ENCODE peak calls at places on chromosomes 7 and 10, in four cellular contexts. E, Q, R and T are unnamed samples.

GRCh38 chr7:100720645-100721504 is 607 bp downstream of the EPO start:
- ATAC-seq in E (no peak), R (no peak), Q (peak; percentile 79), T (peak; percentile 4)

GRCh38 chr10:33706746-33707145 is 372.3 kb upstream of the NRP1 start:
- ATAC-seq in Q (no peak), R (no peak), E (no peak), T (peak; percentile 35)

GRCh38 chr7:46996972-46997371 is 584.9 kb downstream of the TNS3 start:
- ATAC-seq in Q (no peak), R (no peak), E (no peak), T (no peak)

GRCh38 chr10:23742368-23742767 is 303.5 kb downstream of the OTUD1 start:
- ATAC-seq in Q (no peak), R (peak; percentile 26), E (no peak), T (no peak)

GRCh38 chr10:96747734-96748550 is 27.6 kb upstream of the PIK3AP1 start:
- ATAC-seq in Q (no peak), E (peak; percentile 89), R (peak; percentile 68), T (no peak)

GRCh38 chr7:121084748-121085336 is 96.3 kb downstream of the CPED1 start:
- ATAC-seq in E (no peak), Q (peak; percentile 65), R (no peak), T (peak; percentile 44)

GRCh38 chr7:122482212-122482611 is 177.7 kb upstream of the FEZF1 start:
- ATAC-seq in E (no peak), R (no peak), Q (no peak), T (no peak)

GRCh38 chr7:53238021-53238605 is 202.7 kb downstream of the POM121L12 start:
- ATAC-seq in E (no peak), R (no peak), Q (no peak), T (no peak)

GRCh38 chr7:145884716-145885514 is 231.7 kb upstream of the CNTNAP2 start:
- ATAC-seq in R (no peak), E (no peak), Q (no peak), T (no peak)

GRCh38 chr10:84401838-84402611 is 73.6 kb downstream of the CCSER2 start:
- ATAC-seq in R (no peak), Q (no peak), E (no peak), T (no peak)

GRCh38 chr7:99499356-99499712 is 747 bp downstream of the ZNF394 start:
- ATAC-seq in Q (peak; percentile 2), R (peak; percentile 66), E (peak; percentile 67), T (no peak)

GRCh38 chr10:15725603-15726002 is 5.9 kb upstream of the ITGA8 start:
- ATAC-seq in Q (peak; percentile 83), R (no peak), E (peak; percentile 70), T (peak; percentile 57)

GRCh38 chr10:78931333-78932083 is 137.3 kb upstream of the ZMIZ1 start:
- ATAC-seq in E (peak; percentile 40), R (no peak), Q (no peak), T (peak; percentile 84)

GRCh38 chr10:105189464-105189800 is 548.3 kb downstream of the SORCS3 start:
- ATAC-seq in E (no peak), Q (no peak), R (no peak), T (no peak)

GRCh38 chr10:33010132-33011037 is 52.4 kb upstream of the ITGB1 start:
- ATAC-seq in Q (peak; percentile 57), R (peak; percentile 47), E (peak; percentile 37), T (no peak)

GRCh38 chr7:77383333-77383740 is 32.8 kb downstream of the GSAP start:
- ATAC-seq in R (no peak), E (no peak), Q (no peak), T (no peak)

GRCh38 chr10:35208949-35209613 is 82.4 kb downstream of the CREM start:
- ATAC-seq in E (no peak), R (no peak), Q (no peak), T (no peak)

GRCh38 chr10:50527438-50528043 is 96.2 kb downstream of the SGMS1 start:
- ATAC-seq in Q (no peak), R (peak; percentile 79), E (no peak), T (no peak)

GRCh38 chr10:58189269-58189668 is 78.4 kb downstream of the IPMK start:
- ATAC-seq in Q (peak; percentile 41), R (no peak), E (peak; percentile 72), T (no peak)

GRCh38 chr10:57014758-57015157 is 653.7 kb upstream of the ZWINT start:
- ATAC-seq in R (no peak), E (no peak), Q (no peak), T (no peak)

GRCh38 chr7:151244156-151244870 is 4.2 kb downstream of the SMARCD3 start:
- ATAC-seq in Q (no peak), E (peak; percentile 50), R (peak; percentile 52), T (no peak)

GRCh38 chr10:80945267-80945880 is 407.7 kb downstream of the SH2D4B start:
- ATAC-seq in R (no peak), Q (peak; percentile 77), E (peak; percentile 18), T (no peak)

GRCh38 chr7:158489462-158490155 is 98.0 kb downstream of the PTPRN2 start:
- ATAC-seq in E (no peak), R (no peak), Q (no peak), T (no peak)

GRCh38 chr7:134845461-134845860 is 66.0 kb downstream of the CALD1 start:
- ATAC-seq in Q (peak; percentile 97), R (no peak), E (peak; percentile 72), T (no peak)

GRCh38 chr10:126068357-126068756 is 172.0 kb downstream of the FANK1 start:
- ATAC-seq in Q (no peak), E (no peak), R (no peak), T (no peak)
- H3K4me3 ChIP-seq in Q (no peak overlapping the region), E (no peak overlapping the region), R (no peak overlapping the region), T (no peak overlapping the region)

DNA sequence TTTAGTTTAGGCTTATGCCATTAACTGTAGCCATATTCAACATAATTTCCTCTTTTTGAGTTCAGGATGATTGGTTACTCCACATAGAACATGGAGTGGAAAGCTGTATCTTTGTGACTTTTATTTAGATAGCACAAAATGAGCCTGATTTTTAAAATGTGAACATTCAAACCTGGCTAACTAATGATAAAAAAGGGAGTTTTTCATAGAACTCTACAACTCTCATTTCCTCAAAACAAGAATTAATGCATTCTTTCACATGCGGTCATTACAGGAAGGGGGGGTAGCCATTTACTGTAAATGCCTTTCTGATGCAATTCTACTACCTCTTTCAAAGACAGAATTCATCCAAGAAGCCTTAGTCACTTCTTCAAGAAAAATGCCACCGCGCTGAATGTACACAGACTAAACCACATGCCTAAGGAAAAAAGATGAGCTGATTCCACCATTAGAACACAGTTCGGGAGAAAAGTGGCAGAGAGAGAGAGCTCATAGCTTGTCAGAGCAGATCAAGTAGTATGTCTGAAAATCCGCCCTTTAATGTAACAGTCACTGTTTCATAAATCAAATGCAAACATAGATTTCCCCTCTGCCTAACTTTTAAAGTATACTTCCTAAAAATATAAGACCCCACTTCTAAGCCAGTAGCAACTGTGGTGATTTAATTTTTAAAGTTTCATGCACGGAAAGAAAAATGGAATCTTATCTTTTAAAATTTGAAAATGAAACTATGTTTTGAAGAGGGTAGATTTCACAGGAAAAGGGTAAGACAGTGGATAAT is 226.4 kb upstream of the KLF14 start:
- ATAC-seq in E (peak; percentile 64), R (peak; percentile 53), Q (no peak), T (peak; percentile 41)
- H3K4me3 ChIP-seq in E (no peak overlapping the region), R (peak overlapping the region; percentile 65), Q (no peak overlapping the region), T (no peak overlapping the region)

GRCh38 chr10:72318383-72319262 is 36.1 kb downstream of the DNAJB12 start:
- ATAC-seq in R (no peak), E (no peak), Q (no peak), T (no peak)
- H3K4me3 ChIP-seq in R (peak overlapping the region; percentile 60), E (no peak overlapping the region), Q (peak overlapping the region; percentile 75), T (no peak overlapping the region)

GRCh38 chr7:5396999-5397656 is 26.5 kb downstream of the TNRC18 start:
- ATAC-seq in E (peak; percentile 86), Q (peak; percentile 59), R (peak; percentile 96), T (peak; percentile 93)

GRCh38 chr7:5395246-5395645 is 28.4 kb downstream of the TNRC18 start:
- ATAC-seq in Q (no peak), R (no peak), E (no peak), T (no peak)

GRCh38 chr7:5396542-5396941 is 27.1 kb downstream of the TNRC18 start:
- ATAC-seq in E (peak; percentile 34), R (peak; percentile 58), Q (peak; percentile 14), T (peak; percentile 32)

GRCh38 chr7:5394264-5395105 is 29.1 kb downstream of the TNRC18 start:
- ATAC-seq in Q (no peak), E (no peak), R (no peak), T (no peak)

GRCh38 chr7:5397657-5398237 is 25.9 kb downstream of the TNRC18 start:
- ATAC-seq in E (peak; percentile 35), Q (no peak), R (no peak), T (no peak)
- H3K4me3 ChIP-seq in E (no peak overlapping the region), Q (no peak overlapping the region), R (no peak overlapping the region), T (no peak overlapping the region)